ENCODE peak calls at places on chromosomes 16 and 17, in ten cellular contexts. T is NCI-H2081; D is head of caudate nucleus; V is stimulated activated naive CD8-positive, alpha-beta T cell treated with anti-CD3 and anti-CD28 coated beads, Interleukin-15, Interleukin-2, amounts not matched to agents 100 U/mL and 50 U/mL, for 24 hours; J is activated effector memory CD4-positive, alpha-beta T cell treated with anti-CD3 and anti-CD28 coated beads, Interleukin-2, amount 50 U/mL, for 16 hours; N is T-helper 1 cell; Q is epithelial cell of esophagus; U is AML-193; X is stimulated activated CD8-positive, alpha-beta memory T cell treated with anti-CD3 and anti-CD28 coated beads, Interleukin-2, amount 100 ng/mL, for 48 hours; A is activated naive CD4-positive, alpha-beta T cell treated with Interleukin-2 at 50 U/mL for 16 hours. E is an unnamed sample.

GRCh38 chr17:57557793-57558681 is 187.1 kb downstream of the CCDC182 start:
- DNase-seq in J (no peak), A (no peak), D (no peak), V (no peak), U (no peak), N (no peak), X (no peak), T (no peak), Q (peak), E (no peak)

GRCh38 chr16:23745263-23745662 is 9.6 kb upstream of the CHP2 start:
- DNase-seq in A (no peak), T (no peak), D (no peak), N (no peak), U (no peak), J (no peak), Q (no peak), V (no peak), X (no peak), E (no peak)

GRCh38 chr17:38750044-38750311 is 1.8 kb upstream of the PCGF2 start:
- DNase-seq in N (no peak), Q (no peak), T (no peak), X (no peak), V (no peak), D (no peak), J (no peak), A (no peak), U (no peak), E (no peak)

GRCh38 chr17:81537856-81538555 is 9.8 kb downstream of the FSCN2 start:
- DNase-seq in Q (no peak), D (no peak), A (no peak), X (no peak), V (no peak), N (no peak), U (no peak), J (no peak), T (peak), E (no peak)

GRCh38 chr16:86555763-86556130 is 712 bp upstream of the MTHFSD start:
- DNase-seq in T (no peak), V (no peak), Q (no peak), N (no peak), J (no peak), A (no peak), D (no peak), U (no peak), X (no peak), E (no peak)

GRCh38 chr17:72334205-72334604 is 213.4 kb downstream of the SOX9 start:
- DNase-seq in T (no peak), D (no peak), X (no peak), N (no peak), U (no peak), Q (peak), A (no peak), J (no peak), V (no peak), E (no peak)

GRCh38 chr17:27553019-27553511 is 77.9 kb upstream of the LGALS9 start:
- DNase-seq in D (no peak), T (no peak), X (no peak), V (no peak), J (no peak), U (no peak), A (no peak), N (no peak), Q (peak), E (no peak)

GRCh38 chr17:76421054-76421427 is 31.9 kb downstream of the UBE2O start:
- DNase-seq in J (no peak), V (no peak), A (no peak), U (no peak), T (no peak), D (no peak), X (no peak), N (no peak), Q (no peak), E (no peak)

GRCh38 chr17:48472485-48473281 is 42.7 kb upstream of the SKAP1 start:
- DNase-seq in D (no peak), X (no peak), U (no peak), V (no peak), A (no peak), Q (peak), N (no peak), J (no peak), T (peak), E (no peak)

GRCh38 chr16:77683845-77684526 is 38.3 kb upstream of the NUDT7 start:
- DNase-seq in Q (no peak), X (no peak), A (no peak), V (no peak), D (no peak), U (no peak), N (no peak), T (no peak), J (no peak), E (no peak)

GRCh38 chr17:47956818-47957590 is 679 bp downstream of the PRR15L start:
- DNase-seq in X (no peak), Q (no peak), N (no peak), T (peak), D (no peak), A (no peak), V (no peak), U (no peak), J (no peak), E (no peak)

GRCh38 chr16:15899538-15900100 is 11.2 kb upstream of the CEP20 start:
- DNase-seq in U (peak), J (peak), T (no peak), D (no peak), A (peak), N (no peak), V (peak), X (peak), Q (peak), E (no peak)

GRCh38 chr16:69131749-69132423 is 502 bp downstream of the CHTF8 start:
- DNase-seq in U (peak), V (peak), J (peak), A (peak), D (peak), N (peak), Q (peak), T (peak), X (peak), E (peak)

GRCh38 chr17:48549909-48550308 is 5.0 kb upstream of the HOXB2 start:
- DNase-seq in A (no peak), V (no peak), N (no peak), X (no peak), T (no peak), Q (no peak), D (no peak), U (no peak), J (no peak), E (no peak)

GRCh38 chr17:46979023-46979870 is at the start of gene RPRML:
- DNase-seq in V (peak), A (peak), J (peak), T (peak), Q (peak), D (peak), X (peak), U (no peak), N (no peak), E (no peak)

GRCh38 chr17:29618272-29619065 is 4.2 kb downstream of the CORO6 start:
- DNase-seq in U (no peak), D (no peak), J (no peak), N (no peak), A (no peak), Q (no peak), V (no peak), X (no peak), T (no peak), E (no peak)

GRCh38 chr17:10114931-10115535 is 83.4 kb downstream of the GAS7 start:
- DNase-seq in J (peak), A (peak), T (no peak), U (peak), N (peak), D (peak), V (peak), X (peak), Q (peak), E (no peak)

E was measured in T follicular helper cell.